ENCODE peak calls at places on chromosomes 13 and 19, in five cellular contexts. W is pancreas, K is IMR-90, V is right lobe of liver, H is lung. Y is an unnamed sample.

GRCh38 chr13:25738342-25738771 is 313.5 kb downstream of the SHISA2 start:
- DNase-seq in W (no peak), K (no peak), V (no peak), H (no peak), Y (no peak)

GRCh38 chr19:4916292-4917082 is 7.2 kb downstream of the UHRF1 start:
- DNase-seq in W (no peak), K (no peak), V (peak; percentile 37), H (no peak), Y (no peak)

GRCh38 chr19:604355-604754 is 14.7 kb downstream of the HCN2 start:
- DNase-seq in W (no peak), K (no peak), V (no peak), H (no peak), Y (no peak)

GRCh38 chr19:18436651-18437478 is 1.1 kb downstream of the ISYNA1 start:
- DNase-seq in W (peak; percentile 65), K (peak; percentile 69), V (peak; percentile 77), H (no peak), Y (no peak)

GRCh38 chr13:32278456-32278855 is 36.7 kb downstream of the ZAR1L start:
- DNase-seq in W (no peak), K (peak; percentile 91), V (no peak), H (no peak), Y (no peak)

GRCh38 chr13:63184693-63185092 is 1769.0 kb upstream of the PCDH20 start:
- DNase-seq in W (no peak), K (peak; percentile 88), V (no peak), H (no peak), Y (no peak)

GRCh38 chr19:10508707-10509106 is 5.6 kb upstream of the KEAP1 start:
- DNase-seq in W (no peak), K (peak; percentile 28), V (no peak), H (no peak), Y (no peak)

GRCh38 chr19:31152906-31153305 is 196.3 kb downstream of the TSHZ3 start:
- DNase-seq in W (no peak), K (peak; percentile 38), V (no peak), H (no peak), Y (no peak)

GRCh38 chr13:52751196-52751595 is 11.6 kb upstream of the CNMD start:
- DNase-seq in W (no peak), K (no peak), V (no peak), H (no peak), Y (no peak)

GRCh38 chr19:48659768-48660167 is 13.0 kb downstream of the NTN5 start:
- DNase-seq in W (no peak), K (no peak), V (no peak), H (peak; percentile 74), Y (no peak)

GRCh38 chr19:44684892-44685847 is 13.8 kb upstream of the CEACAM16 start:
- DNase-seq in W (no peak), K (peak; percentile 97), V (peak; percentile 64), H (peak; percentile 65), Y (no peak)

GRCh38 chr19:4374451-4375163 is 25.7 kb downstream of the SH3GL1 start:
- DNase-seq in W (no peak), K (peak; percentile 87), V (peak; percentile 75), H (peak; percentile 81), Y (no peak)

GRCh38 chr19:47157455-47158321 is 27.1 kb downstream of the SAE1 start:
- DNase-seq in W (no peak), K (peak; percentile 72), V (peak; percentile 25), H (peak; percentile 31), Y (no peak)

GRCh38 chr19:10927691-10928562 is 512 bp downstream of the YIPF2 start:
- DNase-seq in W (no peak), K (no peak), V (no peak), H (no peak), Y (no peak)

GRCh38 chr19:35915508-35915907 is 7.4 kb upstream of the TYROBP start:
- DNase-seq in W (no peak), K (no peak), V (no peak), H (no peak), Y (no peak)

GRCh38 chr13:84528408-84529055 is 646.3 kb upstream of the SLITRK1 start:
- DNase-seq in W (no peak), K (no peak), V (no peak), H (no peak), Y (no peak)

GRCh38 chr19:46373573-46374359 is 26.9 kb downstream of the PPP5C start:
- DNase-seq in W (peak; percentile 98), K (peak; percentile 50), V (peak; percentile 95), H (peak; percentile 92), Y (peak; percentile 97)

GRCh38 chr19:48596679-48597465 is 9.7 kb upstream of the SPACA4 start:
- DNase-seq in W (no peak), K (no peak), V (no peak), H (no peak), Y (no peak)

GRCh38 chr13:41694902-41695301 is 237.6 kb downstream of the RGCC start:
- DNase-seq in W (peak; percentile 26), K (peak; percentile 95), V (peak; percentile 50), H (peak; percentile 29), Y (no peak)

GRCh38 chr13:41693434-41693833 is 236.1 kb downstream of the RGCC start:
- DNase-seq in W (no peak), K (no peak), V (no peak), H (no peak), Y (no peak)

GRCh38 chr13:41696163-41697003 is 239.0 kb downstream of the RGCC start:
- DNase-seq in W (no peak), K (peak; percentile 92), V (no peak), H (no peak), Y (no peak)

DNA sequence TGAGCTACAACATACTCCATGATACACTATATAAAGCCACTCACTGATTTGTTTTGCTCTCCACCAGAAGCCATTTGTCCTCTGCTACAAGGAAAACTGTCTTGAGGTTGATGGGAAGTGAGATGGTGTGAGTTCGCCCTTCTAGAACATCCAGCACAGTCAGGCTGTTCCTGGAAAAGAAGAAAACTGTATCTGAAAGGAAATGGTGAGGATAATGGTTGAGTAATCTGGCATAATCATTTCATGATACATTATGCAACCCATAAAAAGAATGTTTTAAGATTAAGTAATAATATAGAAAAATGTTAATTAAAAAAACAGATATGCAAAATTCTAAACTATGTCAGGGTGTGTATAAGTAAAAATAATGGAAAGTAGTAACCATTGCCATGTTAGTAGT is 233.9 kb downstream of the RGCC start:
- DNase-seq in W (no peak), K (no peak), V (no peak), H (no peak), Y (no peak)
- TF ChIP-seq CTCF in W (no peak), K (no peak), V (no peak), H (no peak), Y (no peak)

GRCh38 chr13:72805663-72806341 is 23.9 kb downstream of the PIBF1 start:
- DNase-seq in W (no peak), K (no peak), V (no peak), H (no peak), Y (no peak)

GRCh38 chr13:72804301-72804700 is 22.4 kb downstream of the PIBF1 start:
- DNase-seq in W (no peak), K (no peak), V (no peak), H (no peak), Y (no peak)

GRCh38 chr13:72808917-72809500 is 27.1 kb downstream of the PIBF1 start:
- DNase-seq in W (no peak), K (peak; percentile 6), V (no peak), H (no peak), Y (no peak)
- TF ChIP-seq CTCF in W (peak; percentile 29), K (peak; percentile 44), V (no peak), H (no peak), Y (peak; percentile 91)

GRCh38 chr13:88979465-88980180 is 1308.5 kb downstream of the SLITRK5 start:
- DNase-seq in W (no peak), K (no peak), V (no peak), H (no peak), Y (no peak)
- TF ChIP-seq CTCF in W (no peak), K (no peak), V (no peak), H (no peak), Y (peak; percentile 27)

GRCh38 chr13:65882810-65883209 is 1347.3 kb downstream of the PCDH9 start:
- DNase-seq in W (no peak), K (no peak), V (no peak), H (no peak), Y (no peak)
- TF ChIP-seq CTCF in W (no peak), K (no peak), V (no peak), H (no peak), Y (peak; percentile 41)

GRCh38 chr19:8640402-8641004 is 10.1 kb downstream of the NFILZ start:
- DNase-seq in W (peak; percentile 50), K (no peak), V (peak; percentile 66), H (peak; percentile 54), Y (no peak)
- TF ChIP-seq CTCF in W (no peak), K (no peak), V (no peak), H (no peak), Y (no peak)